ENCODE peak calls at places on chromosome 22, in six cellular contexts. G is stomach, R is breast epithelium, H is HCT116, A is transverse colon, I is endothelial cell of umbilical vein. V is an unnamed sample.
A peak's percentile ranks its signal among the peaks of the same experiment; 100 is the strongest.

GRCh38 chr22:32473388-32473952 is 1.1 kb upstream of the FBXO7 start:
- DNase-seq in I (peak; percentile 81), R (no peak), H (peak; percentile 68), G (no peak), A (peak; percentile 30), V (peak; percentile 58)

GRCh38 chr22:43001271-43002197 is 13.4 kb downstream of the PACSIN2 start:
- DNase-seq in G (no peak), H (no peak), I (peak; percentile 29), A (no peak), R (no peak), V (peak; percentile 67)

GRCh38 chr22:43262990-43263644 is 76.2 kb upstream of the TTLL12 start:
- DNase-seq in G (peak; percentile 37), A (peak; percentile 33), R (no peak), H (no peak), I (no peak), V (peak; percentile 84)

GRCh38 chr22:46295277-46295971 is 1.2 kb upstream of the GTSE1 start:
- DNase-seq in G (no peak), I (no peak), R (no peak), H (no peak), A (no peak), V (no peak)

GRCh38 chr22:35552186-35552842 is 11.7 kb downstream of the RASD2 start:
- DNase-seq in H (peak; percentile 42), A (peak; percentile 50), R (no peak), I (peak; percentile 15), G (no peak), V (peak; percentile 42)

GRCh38 chr22:22871536-22872278 is 15.9 kb upstream of the IGLL5 start:
- DNase-seq in A (no peak), I (no peak), R (no peak), G (no peak), H (no peak), V (no peak)

GRCh38 chr22:43273902-43274484 is 69.2 kb downstream of the SCUBE1 start:
- DNase-seq in H (peak; percentile 47), G (peak; percentile 47), R (no peak), A (no peak), I (peak; percentile 57), V (peak; percentile 71)

GRCh38 chr22:23302171-23303002 is 122.1 kb downstream of the BCR start:
- DNase-seq in A (no peak), G (no peak), I (peak; percentile 69), H (no peak), R (no peak), V (no peak)

GRCh38 chr22:46120420-46120737 is 29.9 kb upstream of the PPARA start:
- DNase-seq in G (no peak), H (no peak), A (no peak), I (no peak), R (no peak), V (no peak)

GRCh38 chr22:39128508-39128907 is 24.0 kb downstream of the CBX7 start:
- DNase-seq in A (no peak), H (no peak), G (no peak), R (no peak), I (no peak), V (no peak)

GRCh38 chr22:31952094-31952401 is 7.7 kb downstream of the YWHAH start:
- DNase-seq in G (no peak), I (peak; percentile 11), A (no peak), H (no peak), R (no peak), V (peak; percentile 18)

GRCh38 chr22:39179401-39179827 is 26.9 kb upstream of the CBX7 start:
- DNase-seq in G (no peak), A (no peak), H (no peak), I (no peak), R (no peak), V (no peak)

DNA sequence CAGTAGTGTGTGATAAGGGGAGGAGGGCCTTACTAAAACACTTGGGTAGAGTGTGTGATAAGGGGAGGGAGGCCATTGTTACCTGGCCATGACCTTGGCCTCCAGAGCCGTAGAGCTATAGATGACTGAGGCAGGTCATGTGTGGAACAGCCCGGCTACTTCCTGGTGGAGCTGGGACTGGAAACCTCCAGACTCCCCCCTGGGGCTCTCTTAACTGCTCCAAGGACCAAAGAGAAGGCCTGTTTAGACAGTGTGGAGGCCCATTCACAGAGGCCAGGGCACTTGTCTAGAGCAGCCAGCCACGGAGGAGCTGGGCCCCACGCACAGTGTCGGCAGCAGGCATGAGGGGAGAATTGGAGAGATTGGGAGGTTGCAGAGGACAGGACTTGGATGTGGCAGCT is 12.5 kb upstream of the MICALL1 start:
- DNase-seq in H (no peak), A (no peak), I (no peak), G (peak; percentile 82), R (no peak), V (no peak)
- TF ChIP-seq POLR2AphosphoS5 in H (no peak), A (no peak), I (no peak), G (peak; percentile 65), R (no peak), V (peak; percentile 20)

DNA sequence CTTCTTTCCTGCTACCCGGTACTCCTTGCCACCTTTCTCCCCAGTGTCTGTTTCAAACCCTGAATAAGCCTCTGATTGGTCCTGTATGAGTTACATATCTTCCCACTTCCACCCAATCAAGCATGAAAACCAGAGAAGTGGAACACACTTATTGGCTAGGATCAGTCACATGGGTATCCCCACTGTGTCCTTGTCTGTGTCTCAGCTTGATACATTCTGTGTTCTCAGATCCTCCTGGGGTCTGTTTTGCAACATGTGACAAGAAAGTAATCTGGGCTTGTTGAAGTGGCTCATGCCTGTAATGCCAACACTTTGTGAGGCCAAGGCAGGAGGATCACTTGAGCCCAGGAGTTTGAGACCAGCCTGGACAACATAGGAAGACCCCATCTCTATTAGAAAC is 23.9 kb downstream of the MCHR1 start:
- DNase-seq in A (no peak), I (no peak), H (no peak), R (no peak), G (no peak), V (no peak)
- H3K27ac ChIP-seq in A (no peak overlapping the region), I (no peak overlapping the region), H (no peak overlapping the region), R (no peak overlapping the region), G (no peak overlapping the region), V (no peak overlapping the region)

GRCh38 chr22:27732841-27733240 is 68.7 kb downstream of the MN1 start:
- DNase-seq in R (no peak), H (no peak), A (no peak), I (no peak), G (no peak), V (no peak)

GRCh38 chr22:27734066-27734465 is 67.5 kb downstream of the MN1 start:
- DNase-seq in A (no peak), I (no peak), H (no peak), R (no peak), G (no peak), V (no peak)

GRCh38 chr22:27732391-27732790 is 69.2 kb downstream of the MN1 start:
- DNase-seq in A (no peak), R (no peak), H (no peak), I (no peak), G (no peak), V (no peak)

GRCh38 chr22:27740192-27740748 is 61.3 kb downstream of the MN1 start:
- DNase-seq in H (no peak), I (no peak), R (no peak), A (no peak), G (no peak), V (no peak)

GRCh38 chr22:27737521-27737920 is 64.0 kb downstream of the MN1 start:
- DNase-seq in R (no peak), H (no peak), A (no peak), G (no peak), I (no peak), V (no peak)
- H3K27me3 ChIP-seq in R (no peaks in the 10 kb centered on the region), H (no peaks in the 10 kb centered on the region), A (no peaks in the 10 kb centered on the region), G (no peaks in the 10 kb centered on the region), I (peaks cover 2% of the 10 kb centered on the region), V (no peaks in the 10 kb centered on the region)

GRCh38 chr22:24554316-24555159 is at the start of gene GUCD1:
- DNase-seq in A (peak; percentile 52), I (peak; percentile 53), G (peak; percentile 31), R (no peak), H (no peak), V (peak; percentile 68)

GRCh38 chr22:24550902-24551229 is 4.1 kb downstream of the GUCD1 start:
- DNase-seq in I (no peak), H (no peak), A (no peak), R (no peak), G (no peak), V (peak; percentile 43)

GRCh38 chr22:24553597-24554315 is 1.2 kb downstream of the GUCD1 start:
- DNase-seq in A (peak; percentile 29), H (no peak), I (no peak), R (no peak), G (peak; percentile 62), V (no peak)

GRCh38 chr22:24555496-24556253 is at the start of gene SNRPD3:
- DNase-seq in R (peak; percentile 91), H (peak; percentile 81), G (peak; percentile 94), A (peak; percentile 93), I (peak; percentile 93), V (peak; percentile 94)

DNA sequence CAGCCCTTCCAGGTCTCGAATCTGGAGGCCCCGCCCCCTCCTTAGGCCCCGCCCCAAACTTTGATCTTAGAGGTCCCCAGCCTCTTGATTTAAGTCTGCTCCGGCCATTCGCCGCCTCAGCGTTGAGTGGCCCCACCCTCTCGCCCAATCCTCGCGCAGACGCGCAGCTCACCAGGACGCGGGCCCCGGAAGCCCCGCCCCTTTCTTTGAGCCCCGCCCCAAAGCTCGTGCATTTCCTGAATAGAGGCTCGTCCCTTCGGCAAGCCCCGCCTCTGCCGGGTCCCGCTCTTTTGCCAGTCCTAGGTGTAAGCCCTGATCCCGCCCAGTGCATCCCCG is 190 bp upstream of the GUCD1 start:
- DNase-seq in I (peak; percentile 99), H (peak; percentile 97), A (peak; percentile 100), R (peak; percentile 100), G (peak; percentile 100), V (peak; percentile 99)
- TF ChIP-seq POLR2AphosphoS5 in I (no peak), H (no peak), A (no peak), R (no peak), G (peak; percentile 33), V (no peak)

GRCh38 chr22:49365191-49365837 is 462.4 kb downstream of the BRD1 start:
- DNase-seq in H (no peak), I (no peak), A (no peak), G (no peak), R (no peak), V (no peak)
- H3K27ac ChIP-seq in H (no peak overlapping the region), I (no peak overlapping the region), A (no peak overlapping the region), G (no peak overlapping the region), R (no peak overlapping the region), V (no peak overlapping the region)

GRCh38 chr22:37459211-37459610 is 27.0 kb downstream of the MFNG start:
- DNase-seq in I (no peak), R (no peak), A (no peak), G (peak; percentile 42), H (no peak), V (no peak)
- H3K27me3 ChIP-seq in I (no peaks in the 10 kb centered on the region), R (no peaks in the 10 kb centered on the region), A (peaks cover 7% of the 10 kb centered on the region), G (no peaks in the 10 kb centered on the region), H (no peaks in the 10 kb centered on the region), V (no peaks in the 10 kb centered on the region)